ENCODE peak calls at places on chromosomes 3 and 15, in four cellular contexts. One of them, this sample, is unnamed.

GRCh38 chr3:79247367-79248103 is 520.3 kb downstream of the ROBO1 start:
- DNase-seq in hepatic stellate cell: peak
- DNase-seq in pulmonary artery endothelial cell: no peak
- DNase-seq in NCI-H1048: no peak
- DNase-seq in this sample: peak

GRCh38 chr3:127820871-127821853 is 1.2 kb downstream of the MGLL start:
- DNase-seq in hepatic stellate cell: no peak
- DNase-seq in pulmonary artery endothelial cell: no peak
- DNase-seq in NCI-H1048: no peak
- DNase-seq in this sample: peak

GRCh38 chr15:71237456-71238188 is 122.4 kb downstream of the THSD4 start:
- DNase-seq in hepatic stellate cell: peak
- DNase-seq in pulmonary artery endothelial cell: peak
- DNase-seq in NCI-H1048: no peak
- DNase-seq in this sample: no peak

GRCh38 chr3:58999134-58999778 is 50.6 kb downstream of the CFAP20DC start:
- DNase-seq in hepatic stellate cell: no peak
- DNase-seq in pulmonary artery endothelial cell: no peak
- DNase-seq in NCI-H1048: no peak
- DNase-seq in this sample: peak

GRCh38 chr3:47932431-47932830 is 83.8 kb downstream of the MAP4 start:
- DNase-seq in hepatic stellate cell: no peak
- DNase-seq in pulmonary artery endothelial cell: no peak
- DNase-seq in NCI-H1048: no peak
- DNase-seq in this sample: no peak

GRCh38 chr15:101121511-101122090 is 130.2 kb downstream of the CHSY1 start:
- DNase-seq in hepatic stellate cell: peak
- DNase-seq in pulmonary artery endothelial cell: peak
- DNase-seq in NCI-H1048: no peak
- DNase-seq in this sample: peak

GRCh38 chr15:89138999-89139612 is 50.9 kb downstream of the ABHD2 start:
- DNase-seq in hepatic stellate cell: peak
- DNase-seq in pulmonary artery endothelial cell: no peak
- DNase-seq in NCI-H1048: no peak
- DNase-seq in this sample: no peak

GRCh38 chr15:44081223-44082013 is 113.7 kb downstream of the FRMD5 start:
- DNase-seq in hepatic stellate cell: no peak
- DNase-seq in pulmonary artery endothelial cell: peak
- DNase-seq in NCI-H1048: no peak
- DNase-seq in this sample: no peak

GRCh38 chr3:150697646-150698045 is 6.1 kb downstream of the ERICH6 start:
- DNase-seq in hepatic stellate cell: peak
- DNase-seq in pulmonary artery endothelial cell: no peak
- DNase-seq in NCI-H1048: no peak
- DNase-seq in this sample: no peak

This sample was measured in Karpas-422.